ENCODE peak calls at places on chromosome 2, in eight cellular contexts. One of them, this sample, is unnamed.
A peak's percentile ranks its signal among the peaks of the same experiment; 100 is the strongest.

GRCh38 chr2:70081221-70081620 is 6.1 kb upstream of the PCBP1 start:
- DNase-seq in NCI-H1930: no peak
- DNase-seq in activated CD4-positive, alpha-beta T cell treated with anti-CD3 and anti-CD28 coated beads, Interleukin-2, amount 50 U/mL, for 4 hours: no peak
- DNase-seq in NCI-H69: no peak
- DNase-seq in brain microvascular endothelial cell: no peak
- DNase-seq in anterior cingulate cortex: no peak
- DNase-seq in neuronal stem cell: no peak
- DNase-seq in SW480: no peak
- DNase-seq in this sample: no peak

GRCh38 chr2:234422895-234423505 is 73.9 kb downstream of the ARL4C start:
- DNase-seq in neuronal stem cell: no peak
- DNase-seq in activated CD4-positive, alpha-beta T cell treated with anti-CD3 and anti-CD28 coated beads, Interleukin-2, amount 50 U/mL, for 4 hours: peak; percentile 71
- DNase-seq in NCI-H1930: no peak
- DNase-seq in SW480: peak; percentile 66
- DNase-seq in anterior cingulate cortex: no peak
- DNase-seq in brain microvascular endothelial cell: peak; percentile 45
- DNase-seq in NCI-H69: peak; percentile 60
- DNase-seq in this sample: no peak

GRCh38 chr2:36266536-36267121 is 88.9 kb upstream of the CRIM1 start:
- DNase-seq in NCI-H1930: no peak
- DNase-seq in neuronal stem cell: no peak
- DNase-seq in anterior cingulate cortex: no peak
- DNase-seq in NCI-H69: no peak
- DNase-seq in brain microvascular endothelial cell: no peak
- DNase-seq in activated CD4-positive, alpha-beta T cell treated with anti-CD3 and anti-CD28 coated beads, Interleukin-2, amount 50 U/mL, for 4 hours: no peak
- DNase-seq in SW480: no peak
- DNase-seq in this sample: no peak

GRCh38 chr2:144137705-144138428 is 382.1 kb downstream of the ZEB2 start:
- DNase-seq in brain microvascular endothelial cell: peak; percentile 79
- DNase-seq in NCI-H69: no peak
- DNase-seq in activated CD4-positive, alpha-beta T cell treated with anti-CD3 and anti-CD28 coated beads, Interleukin-2, amount 50 U/mL, for 4 hours: no peak
- DNase-seq in anterior cingulate cortex: no peak
- DNase-seq in neuronal stem cell: peak; percentile 32
- DNase-seq in NCI-H1930: no peak
- DNase-seq in SW480: no peak
- DNase-seq in this sample: no peak

GRCh38 chr2:239289545-239289944 is 111.3 kb downstream of the HDAC4 start:
- DNase-seq in anterior cingulate cortex: no peak
- DNase-seq in activated CD4-positive, alpha-beta T cell treated with anti-CD3 and anti-CD28 coated beads, Interleukin-2, amount 50 U/mL, for 4 hours: no peak
- DNase-seq in neuronal stem cell: no peak
- DNase-seq in NCI-H1930: no peak
- DNase-seq in SW480: no peak
- DNase-seq in NCI-H69: no peak
- DNase-seq in brain microvascular endothelial cell: no peak
- DNase-seq in this sample: no peak

GRCh38 chr2:135299656-135300244 is 231.3 kb downstream of the ZRANB3 start:
- DNase-seq in anterior cingulate cortex: no peak
- DNase-seq in NCI-H69: no peak
- DNase-seq in brain microvascular endothelial cell: no peak
- DNase-seq in SW480: no peak
- DNase-seq in activated CD4-positive, alpha-beta T cell treated with anti-CD3 and anti-CD28 coated beads, Interleukin-2, amount 50 U/mL, for 4 hours: no peak
- DNase-seq in neuronal stem cell: no peak
- DNase-seq in NCI-H1930: no peak
- DNase-seq in this sample: no peak

GRCh38 chr2:232292395-232293154 is 86.0 kb upstream of the ALPP start:
- DNase-seq in brain microvascular endothelial cell: peak; percentile 52
- DNase-seq in NCI-H1930: peak; percentile 28
- DNase-seq in activated CD4-positive, alpha-beta T cell treated with anti-CD3 and anti-CD28 coated beads, Interleukin-2, amount 50 U/mL, for 4 hours: peak; percentile 32
- DNase-seq in SW480: peak; percentile 32
- DNase-seq in NCI-H69: peak; percentile 66
- DNase-seq in neuronal stem cell: peak; percentile 65
- DNase-seq in anterior cingulate cortex: no peak
- DNase-seq in this sample: peak; percentile 68

GRCh38 chr2:104656496-104657310 is 197.2 kb upstream of the POU3F3 start:
- DNase-seq in SW480: no peak
- DNase-seq in brain microvascular endothelial cell: no peak
- DNase-seq in activated CD4-positive, alpha-beta T cell treated with anti-CD3 and anti-CD28 coated beads, Interleukin-2, amount 50 U/mL, for 4 hours: no peak
- DNase-seq in neuronal stem cell: no peak
- DNase-seq in NCI-H69: peak; percentile 14
- DNase-seq in anterior cingulate cortex: no peak
- DNase-seq in NCI-H1930: no peak
- DNase-seq in this sample: peak; percentile 52

GRCh38 chr2:196275646-196276352 is 104.4 kb upstream of the STK17B start:
- DNase-seq in NCI-H1930: no peak
- DNase-seq in SW480: peak; percentile 38
- DNase-seq in anterior cingulate cortex: no peak
- DNase-seq in neuronal stem cell: no peak
- DNase-seq in brain microvascular endothelial cell: peak; percentile 60
- DNase-seq in activated CD4-positive, alpha-beta T cell treated with anti-CD3 and anti-CD28 coated beads, Interleukin-2, amount 50 U/mL, for 4 hours: no peak
- DNase-seq in NCI-H69: peak; percentile 38
- DNase-seq in this sample: no peak

GRCh38 chr2:216690451-216691209 is 4.7 kb downstream of the IGFBP5 start:
- DNase-seq in NCI-H69: no peak
- DNase-seq in SW480: no peak
- DNase-seq in NCI-H1930: no peak
- DNase-seq in brain microvascular endothelial cell: no peak
- DNase-seq in anterior cingulate cortex: no peak
- DNase-seq in neuronal stem cell: no peak
- DNase-seq in activated CD4-positive, alpha-beta T cell treated with anti-CD3 and anti-CD28 coated beads, Interleukin-2, amount 50 U/mL, for 4 hours: no peak
- DNase-seq in this sample: no peak

GRCh38 chr2:100898035-100898689 is 78.2 kb downstream of the NPAS2 start:
- DNase-seq in neuronal stem cell: no peak
- DNase-seq in NCI-H69: no peak
- DNase-seq in brain microvascular endothelial cell: no peak
- DNase-seq in NCI-H1930: no peak
- DNase-seq in anterior cingulate cortex: no peak
- DNase-seq in SW480: no peak
- DNase-seq in activated CD4-positive, alpha-beta T cell treated with anti-CD3 and anti-CD28 coated beads, Interleukin-2, amount 50 U/mL, for 4 hours: no peak
- DNase-seq in this sample: no peak

GRCh38 chr2:238560234-238560633 is 133.5 kb downstream of the ASB1 start:
- DNase-seq in NCI-H69: no peak
- DNase-seq in anterior cingulate cortex: no peak
- DNase-seq in brain microvascular endothelial cell: no peak
- DNase-seq in SW480: no peak
- DNase-seq in neuronal stem cell: no peak
- DNase-seq in NCI-H1930: no peak
- DNase-seq in activated CD4-positive, alpha-beta T cell treated with anti-CD3 and anti-CD28 coated beads, Interleukin-2, amount 50 U/mL, for 4 hours: no peak
- DNase-seq in this sample: no peak

GRCh38 chr2:108988796-108989713 is at the start of gene EDAR:
- DNase-seq in NCI-H69: peak; percentile 76
- DNase-seq in neuronal stem cell: peak; percentile 36
- DNase-seq in anterior cingulate cortex: no peak
- DNase-seq in NCI-H1930: peak; percentile 5
- DNase-seq in activated CD4-positive, alpha-beta T cell treated with anti-CD3 and anti-CD28 coated beads, Interleukin-2, amount 50 U/mL, for 4 hours: peak; percentile 25
- DNase-seq in SW480: peak; percentile 93
- DNase-seq in brain microvascular endothelial cell: no peak
- DNase-seq in this sample: peak; percentile 77

GRCh38 chr2:200442471-200442870 is 67.4 kb downstream of the KCTD18 start:
- DNase-seq in neuronal stem cell: no peak
- DNase-seq in SW480: no peak
- DNase-seq in NCI-H69: no peak
- DNase-seq in activated CD4-positive, alpha-beta T cell treated with anti-CD3 and anti-CD28 coated beads, Interleukin-2, amount 50 U/mL, for 4 hours: no peak
- DNase-seq in brain microvascular endothelial cell: no peak
- DNase-seq in anterior cingulate cortex: no peak
- DNase-seq in NCI-H1930: no peak
- DNase-seq in this sample: no peak

GRCh38 chr2:204315236-204315662 is 230.0 kb upstream of the PARD3B start:
- DNase-seq in brain microvascular endothelial cell: no peak
- DNase-seq in NCI-H69: peak; percentile 52
- DNase-seq in NCI-H1930: no peak
- DNase-seq in neuronal stem cell: no peak
- DNase-seq in activated CD4-positive, alpha-beta T cell treated with anti-CD3 and anti-CD28 coated beads, Interleukin-2, amount 50 U/mL, for 4 hours: no peak
- DNase-seq in anterior cingulate cortex: peak; percentile 8
- DNase-seq in SW480: no peak
- DNase-seq in this sample: no peak

GRCh38 chr2:186480991-186481390 is 5.1 kb upstream of the ZC3H15 start:
- DNase-seq in SW480: no peak
- DNase-seq in anterior cingulate cortex: no peak
- DNase-seq in NCI-H69: no peak
- DNase-seq in activated CD4-positive, alpha-beta T cell treated with anti-CD3 and anti-CD28 coated beads, Interleukin-2, amount 50 U/mL, for 4 hours: no peak
- DNase-seq in NCI-H1930: no peak
- DNase-seq in brain microvascular endothelial cell: no peak
- DNase-seq in neuronal stem cell: no peak
- DNase-seq in this sample: no peak

GRCh38 chr2:60158262-60158661 is 395.2 kb downstream of the BCL11A start:
- DNase-seq in neuronal stem cell: no peak
- DNase-seq in anterior cingulate cortex: no peak
- DNase-seq in NCI-H1930: no peak
- DNase-seq in NCI-H69: no peak
- DNase-seq in activated CD4-positive, alpha-beta T cell treated with anti-CD3 and anti-CD28 coated beads, Interleukin-2, amount 50 U/mL, for 4 hours: no peak
- DNase-seq in SW480: no peak
- DNase-seq in brain microvascular endothelial cell: no peak
- DNase-seq in this sample: no peak

GRCh38 chr2:44743473-44743872 is 198.0 kb upstream of the SIX3 start:
- DNase-seq in NCI-H69: peak; percentile 82
- DNase-seq in anterior cingulate cortex: no peak
- DNase-seq in neuronal stem cell: no peak
- DNase-seq in NCI-H1930: peak; percentile 85
- DNase-seq in SW480: no peak
- DNase-seq in brain microvascular endothelial cell: no peak
- DNase-seq in activated CD4-positive, alpha-beta T cell treated with anti-CD3 and anti-CD28 coated beads, Interleukin-2, amount 50 U/mL, for 4 hours: no peak
- DNase-seq in this sample: no peak

GRCh38 chr2:213806125-213806726 is 522.0 kb downstream of the SPAG16 start:
- DNase-seq in NCI-H1930: no peak
- DNase-seq in NCI-H69: peak; percentile 40
- DNase-seq in SW480: peak; percentile 10
- DNase-seq in anterior cingulate cortex: no peak
- DNase-seq in brain microvascular endothelial cell: no peak
- DNase-seq in neuronal stem cell: no peak
- DNase-seq in activated CD4-positive, alpha-beta T cell treated with anti-CD3 and anti-CD28 coated beads, Interleukin-2, amount 50 U/mL, for 4 hours: no peak
- DNase-seq in this sample: no peak

GRCh38 chr2:156437272-156437671 is 1.1 kb downstream of the GPD2 start:
- DNase-seq in anterior cingulate cortex: no peak
- DNase-seq in activated CD4-positive, alpha-beta T cell treated with anti-CD3 and anti-CD28 coated beads, Interleukin-2, amount 50 U/mL, for 4 hours: no peak
- DNase-seq in brain microvascular endothelial cell: no peak
- DNase-seq in SW480: peak; percentile 8
- DNase-seq in NCI-H69: no peak
- DNase-seq in neuronal stem cell: no peak
- DNase-seq in NCI-H1930: no peak
- DNase-seq in this sample: no peak

This sample was measured in HEK293T.